ENCODE peak calls at places on chromosome 2, in seven cellular contexts. U is left ventricle myocardium inferior, A is heart right ventricle, Z is pancreas, L is heart left ventricle, R is neuronal stem cell, O is adrenal gland. X is an unnamed sample.

GRCh38 chr2:215548714-215549113 is 112.8 kb upstream of the FN1 start:
- DNase-seq in R (no peak), Z (no peak), L (no peak), O (no peak), A (no peak), U (no peak), X (no peak)

GRCh38 chr2:99910903-99911302 is 231.5 kb downstream of the AFF3 start:
- DNase-seq in Z (no peak), U (no peak), A (no peak), R (no peak), O (no peak), L (no peak), X (no peak)

GRCh38 chr2:73830871-73831401 is 2.2 kb downstream of the STAMBP start:
- DNase-seq in R (no peak), Z (no peak), A (no peak), U (no peak), O (no peak), L (no peak), X (no peak)

GRCh38 chr2:61623747-61624146 is 85.6 kb upstream of the XPO1 start:
- DNase-seq in R (no peak), O (no peak), Z (no peak), L (no peak), U (no peak), A (no peak), X (no peak)

GRCh38 chr2:173441222-173441621 is 86.5 kb downstream of the CDCA7 start:
- DNase-seq in L (no peak), O (no peak), U (no peak), R (no peak), Z (no peak), A (no peak), X (no peak)

GRCh38 chr2:56580242-56580641 is 396.5 kb downstream of the CCDC85A start:
- DNase-seq in A (no peak), R (no peak), Z (no peak), U (no peak), L (no peak), O (no peak), X (no peak)

GRCh38 chr2:201786471-201786870 is 5.7 kb upstream of the ALS2 start:
- DNase-seq in L (no peak), Z (no peak), R (no peak), O (no peak), A (no peak), U (no peak), X (no peak)

GRCh38 chr2:210528716-210529115 is 27.7 kb upstream of the CPS1 start:
- DNase-seq in Z (no peak), L (no peak), U (no peak), A (no peak), R (no peak), O (no peak), X (no peak)

GRCh38 chr2:169670215-169670651 is 24.0 kb downstream of the CFAP210 start:
- DNase-seq in A (no peak), Z (no peak), R (no peak), O (no peak), L (no peak), U (no peak), X (no peak)

GRCh38 chr2:129299338-129299737 is 680.1 kb upstream of the RAB6C start:
- DNase-seq in U (no peak), L (no peak), O (no peak), A (no peak), R (no peak), Z (no peak), X (no peak)

GRCh38 chr2:134142903-134143302 is 111.0 kb upstream of the MGAT5 start:
- DNase-seq in R (no peak), O (no peak), U (no peak), Z (no peak), A (no peak), L (no peak), X (no peak)

GRCh38 chr2:39731546-39731945 is 47.5 kb downstream of the THUMPD2 start:
- DNase-seq in R (no peak), U (no peak), L (no peak), Z (no peak), O (no peak), A (no peak), X (no peak)

GRCh38 chr2:194116861-194117260 is 1540.2 kb upstream of the SLC39A10 start:
- DNase-seq in A (no peak), U (no peak), O (no peak), L (no peak), Z (no peak), R (no peak), X (no peak)

GRCh38 chr2:8364668-8365067 is 317.2 kb upstream of the ID2 start:
- DNase-seq in L (no peak), A (no peak), R (no peak), Z (peak; percentile 17), U (no peak), O (no peak), X (no peak)

GRCh38 chr2:147649963-147650362 is 194.9 kb upstream of the ACVR2A start:
- DNase-seq in Z (no peak), L (no peak), A (no peak), U (no peak), O (no peak), R (no peak), X (no peak)

GRCh38 chr2:147647816-147648215 is 197.0 kb upstream of the ACVR2A start:
- DNase-seq in U (no peak), Z (no peak), L (no peak), R (no peak), O (no peak), A (no peak), X (no peak)

GRCh38 chr2:147646999-147647588 is 197.7 kb upstream of the ACVR2A start:
- DNase-seq in Z (no peak), L (no peak), U (no peak), O (no peak), A (no peak), R (no peak), X (no peak)

GRCh38 chr2:147649288-147649687 is 195.5 kb upstream of the ACVR2A start:
- DNase-seq in R (peak; percentile 36), L (no peak), A (no peak), U (no peak), O (no peak), Z (no peak), X (no peak)

DNA sequence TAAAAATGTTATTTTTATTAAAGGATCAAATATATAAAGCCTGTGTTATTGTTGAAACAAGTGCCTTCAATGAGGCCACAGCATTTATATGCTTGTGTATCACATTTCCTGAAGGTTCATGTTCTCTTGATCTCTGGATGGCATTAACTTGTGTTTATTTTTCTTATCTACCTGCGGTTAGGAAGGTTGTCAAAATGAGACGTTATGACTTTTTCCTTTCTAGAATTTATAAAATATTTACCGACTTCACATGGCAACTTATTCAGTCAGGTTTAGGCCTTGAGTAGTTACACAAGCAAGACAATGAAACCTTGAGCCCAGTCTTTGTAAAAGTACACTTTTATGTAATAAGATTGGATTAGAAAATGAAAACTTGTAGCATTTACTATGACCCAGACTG is 196.4 kb upstream of the ACVR2A start:
- DNase-seq in Z (no peak), L (no peak), U (no peak), O (no peak), A (no peak), R (no peak), X (no peak)
- H3K4me1 ChIP-seq in Z (peaks cover 15% of the 10 kb centered on the region), L (no peaks in the 10 kb centered on the region), U (no peaks in the 10 kb centered on the region), O (no peaks in the 10 kb centered on the region), A (no peaks in the 10 kb centered on the region), R (peaks cover 17% of the 10 kb centered on the region), X (no peaks in the 10 kb centered on the region)

GRCh38 chr2:43220229-43220981 is 6.0 kb downstream of the ZFP36L2 start:
- DNase-seq in Z (no peak), R (no peak), A (no peak), U (no peak), L (no peak), O (no peak), X (no peak)
- H3K4me1 ChIP-seq in Z (peaks cover 35% of the 10 kb centered on the region), R (peaks cover 33% of the 10 kb centered on the region), A (peaks cover 65% of the 10 kb centered on the region), U (peaks cover 97% of the 10 kb centered on the region), L (peaks cover 74% of the 10 kb centered on the region), O (peaks cover 53% of the 10 kb centered on the region), X (peaks cover 58% of the 10 kb centered on the region)

GRCh38 chr2:105371156-105371555 is 27.7 kb downstream of the FHL2 start:
- DNase-seq in O (no peak), L (no peak), U (no peak), Z (no peak), A (peak; percentile 3), R (no peak), X (no peak)
- H3K4me1 ChIP-seq in O (peaks cover 27% of the 10 kb centered on the region), L (peaks cover 86% of the 10 kb centered on the region), U (peaks cover 84% of the 10 kb centered on the region), Z (no peaks in the 10 kb centered on the region), A (peaks cover 51% of the 10 kb centered on the region), R (no peaks in the 10 kb centered on the region), X (peaks cover 33% of the 10 kb centered on the region)

DNA sequence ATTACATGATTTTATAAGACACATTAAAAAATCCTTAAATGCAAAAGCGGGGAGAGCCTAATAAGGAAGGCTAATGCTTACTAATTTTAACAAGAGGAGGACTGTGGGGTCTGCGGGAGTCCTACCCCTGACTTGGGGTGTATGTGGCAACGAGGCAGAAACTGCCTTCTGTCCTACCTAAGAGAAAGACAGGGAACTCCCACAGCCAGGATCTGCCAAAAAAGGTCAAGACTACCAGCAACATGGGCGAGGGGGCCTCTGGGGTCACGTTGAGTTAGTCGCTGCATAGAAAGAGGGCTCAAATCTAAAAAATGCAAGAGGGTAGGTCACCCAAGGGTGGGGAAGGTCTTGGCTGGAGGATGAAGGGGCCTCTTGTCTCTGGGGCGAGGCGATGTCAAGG is 529 bp upstream of the AMER3 start:
- DNase-seq in O (no peak), R (no peak), A (no peak), L (no peak), U (no peak), Z (no peak), X (no peak)
- H3K4me1 ChIP-seq in O (no peaks in the 10 kb centered on the region), R (peaks cover 7% of the 10 kb centered on the region), A (no peaks in the 10 kb centered on the region), L (no peaks in the 10 kb centered on the region), U (peaks cover 8% of the 10 kb centered on the region), Z (peaks cover 8% of the 10 kb centered on the region), X (no peaks in the 10 kb centered on the region)

GRCh38 chr2:174631009-174631981 is 33.7 kb upstream of the WIPF1 start:
- DNase-seq in U (no peak), R (no peak), L (no peak), O (no peak), A (no peak), Z (no peak), X (no peak)
- H3K4me1 ChIP-seq in U (peaks cover 46% of the 10 kb centered on the region), R (peaks cover 2% of the 10 kb centered on the region), L (peaks cover 46% of the 10 kb centered on the region), O (peaks cover 10% of the 10 kb centered on the region), A (peaks cover 85% of the 10 kb centered on the region), Z (peaks cover 5% of the 10 kb centered on the region), X (no peaks in the 10 kb centered on the region)

X was measured in psoas muscle.